ENCODE peak calls at places on chromosome 1, in seven cellular contexts. One of them, this sample, is unnamed.

GRCh38 chr1:178940022-178940765 is 69.3 kb upstream of the ANGPTL1 start:
- DNase-seq in CD8-positive, alpha-beta T cell: no peak
- DNase-seq in left lung: no peak
- DNase-seq in CD4-positive, alpha-beta T cell: no peak
- DNase-seq in aorta: no peak
- DNase-seq in colonic mucosa: peak
- DNase-seq in RWPE1: no peak
- DNase-seq in this sample: no peak

GRCh38 chr1:85504417-85504816 is 39.5 kb upstream of the DDAH1 start:
- DNase-seq in CD8-positive, alpha-beta T cell: no peak
- DNase-seq in left lung: no peak
- DNase-seq in CD4-positive, alpha-beta T cell: no peak
- DNase-seq in aorta: no peak
- DNase-seq in colonic mucosa: no peak
- DNase-seq in RWPE1: no peak
- DNase-seq in this sample: no peak

GRCh38 chr1:179141592-179142244 is 59.8 kb downstream of the TOR3A start:
- DNase-seq in CD8-positive, alpha-beta T cell: no peak
- DNase-seq in left lung: no peak
- DNase-seq in CD4-positive, alpha-beta T cell: no peak
- DNase-seq in aorta: no peak
- DNase-seq in colonic mucosa: no peak
- DNase-seq in RWPE1: peak
- DNase-seq in this sample: no peak

GRCh38 chr1:33378976-33379375 is 51.9 kb downstream of the PHC2 start:
- DNase-seq in CD8-positive, alpha-beta T cell: no peak
- DNase-seq in left lung: no peak
- DNase-seq in CD4-positive, alpha-beta T cell: no peak
- DNase-seq in aorta: no peak
- DNase-seq in colonic mucosa: no peak
- DNase-seq in RWPE1: no peak
- DNase-seq in this sample: no peak

GRCh38 chr1:32266926-32267645 is 16.0 kb downstream of the LCK start:
- DNase-seq in CD8-positive, alpha-beta T cell: no peak
- DNase-seq in left lung: no peak
- DNase-seq in CD4-positive, alpha-beta T cell: no peak
- DNase-seq in aorta: no peak
- DNase-seq in colonic mucosa: no peak
- DNase-seq in RWPE1: no peak
- DNase-seq in this sample: no peak

GRCh38 chr1:51061231-51061943 is 40.6 kb upstream of the C1orf185 start:
- DNase-seq in CD8-positive, alpha-beta T cell: no peak
- DNase-seq in left lung: no peak
- DNase-seq in CD4-positive, alpha-beta T cell: no peak
- DNase-seq in aorta: no peak
- DNase-seq in colonic mucosa: no peak
- DNase-seq in RWPE1: no peak
- DNase-seq in this sample: no peak

GRCh38 chr1:179586107-179586823 is 5.4 kb upstream of the TDRD5 start:
- DNase-seq in CD8-positive, alpha-beta T cell: no peak
- DNase-seq in left lung: peak
- DNase-seq in CD4-positive, alpha-beta T cell: no peak
- DNase-seq in aorta: peak
- DNase-seq in colonic mucosa: peak
- DNase-seq in RWPE1: no peak
- DNase-seq in this sample: peak

GRCh38 chr1:151680391-151680790 is 36.2 kb downstream of the CELF3 start:
- DNase-seq in CD8-positive, alpha-beta T cell: no peak
- DNase-seq in left lung: no peak
- DNase-seq in CD4-positive, alpha-beta T cell: no peak
- DNase-seq in aorta: no peak
- DNase-seq in colonic mucosa: no peak
- DNase-seq in RWPE1: peak
- DNase-seq in this sample: no peak

GRCh38 chr1:115067460-115067859 is 21.8 kb downstream of the TSPAN2 start:
- DNase-seq in CD8-positive, alpha-beta T cell: no peak
- DNase-seq in left lung: no peak
- DNase-seq in CD4-positive, alpha-beta T cell: no peak
- DNase-seq in aorta: no peak
- DNase-seq in colonic mucosa: no peak
- DNase-seq in RWPE1: no peak
- DNase-seq in this sample: no peak

GRCh38 chr1:13516606-13517005 is 2.8 kb upstream of the LRRC38 start:
- DNase-seq in CD8-positive, alpha-beta T cell: no peak
- DNase-seq in left lung: no peak
- DNase-seq in CD4-positive, alpha-beta T cell: no peak
- DNase-seq in aorta: no peak
- DNase-seq in colonic mucosa: no peak
- DNase-seq in RWPE1: no peak
- DNase-seq in this sample: no peak

GRCh38 chr1:201126832-201127754 is at the start of gene ASCL5:
- DNase-seq in CD8-positive, alpha-beta T cell: no peak
- DNase-seq in left lung: no peak
- DNase-seq in CD4-positive, alpha-beta T cell: no peak
- DNase-seq in aorta: no peak
- DNase-seq in colonic mucosa: peak
- DNase-seq in RWPE1: peak
- DNase-seq in this sample: peak

GRCh38 chr1:70675737-70676156 is 264.7 kb downstream of the CTH start:
- DNase-seq in CD8-positive, alpha-beta T cell: no peak
- DNase-seq in left lung: peak
- DNase-seq in CD4-positive, alpha-beta T cell: no peak
- DNase-seq in aorta: no peak
- DNase-seq in colonic mucosa: no peak
- DNase-seq in RWPE1: no peak
- DNase-seq in this sample: no peak

GRCh38 chr1:1547011-1547410 is 6.6 kb upstream of the TMEM240 start:
- DNase-seq in CD8-positive, alpha-beta T cell: no peak
- DNase-seq in left lung: no peak
- DNase-seq in CD4-positive, alpha-beta T cell: no peak
- DNase-seq in aorta: no peak
- DNase-seq in colonic mucosa: no peak
- DNase-seq in RWPE1: no peak
- DNase-seq in this sample: no peak

GRCh38 chr1:182205378-182206022 is 144.0 kb upstream of the ZNF648 start:
- DNase-seq in CD8-positive, alpha-beta T cell: no peak
- DNase-seq in left lung: no peak
- DNase-seq in CD4-positive, alpha-beta T cell: no peak
- DNase-seq in aorta: no peak
- DNase-seq in colonic mucosa: no peak
- DNase-seq in RWPE1: no peak
- DNase-seq in this sample: no peak

GRCh38 chr1:36094621-36095061 is 5.9 kb downstream of the ADPRS start:
- DNase-seq in CD8-positive, alpha-beta T cell: no peak
- DNase-seq in left lung: no peak
- DNase-seq in CD4-positive, alpha-beta T cell: no peak
- DNase-seq in aorta: peak
- DNase-seq in colonic mucosa: no peak
- DNase-seq in RWPE1: no peak
- DNase-seq in this sample: no peak

GRCh38 chr1:25194576-25195020 is 37.7 kb downstream of the SYF2 start:
- DNase-seq in CD8-positive, alpha-beta T cell: no peak
- DNase-seq in left lung: no peak
- DNase-seq in CD4-positive, alpha-beta T cell: no peak
- DNase-seq in aorta: no peak
- DNase-seq in colonic mucosa: no peak
- DNase-seq in RWPE1: peak
- DNase-seq in this sample: peak

GRCh38 chr1:67460648-67461500 is 30.7 kb upstream of the SERBP1 start:
- DNase-seq in CD8-positive, alpha-beta T cell: no peak
- DNase-seq in left lung: no peak
- DNase-seq in CD4-positive, alpha-beta T cell: no peak
- DNase-seq in aorta: no peak
- DNase-seq in colonic mucosa: no peak
- DNase-seq in RWPE1: no peak
- DNase-seq in this sample: no peak

GRCh38 chr1:67464741-67465140 is 34.5 kb upstream of the SERBP1 start:
- DNase-seq in CD8-positive, alpha-beta T cell: no peak
- DNase-seq in left lung: no peak
- DNase-seq in CD4-positive, alpha-beta T cell: no peak
- DNase-seq in aorta: no peak
- DNase-seq in colonic mucosa: no peak
- DNase-seq in RWPE1: no peak
- DNase-seq in this sample: no peak

GRCh38 chr1:67465371-67465770 is 35.2 kb upstream of the SERBP1 start:
- DNase-seq in CD8-positive, alpha-beta T cell: no peak
- DNase-seq in left lung: no peak
- DNase-seq in CD4-positive, alpha-beta T cell: no peak
- DNase-seq in aorta: no peak
- DNase-seq in colonic mucosa: no peak
- DNase-seq in RWPE1: no peak
- DNase-seq in this sample: no peak

GRCh38 chr1:67464058-67464457 is 33.9 kb upstream of the SERBP1 start:
- DNase-seq in CD8-positive, alpha-beta T cell: no peak
- DNase-seq in left lung: no peak
- DNase-seq in CD4-positive, alpha-beta T cell: no peak
- DNase-seq in aorta: no peak
- DNase-seq in colonic mucosa: no peak
- DNase-seq in RWPE1: no peak
- DNase-seq in this sample: no peak

DNA sequence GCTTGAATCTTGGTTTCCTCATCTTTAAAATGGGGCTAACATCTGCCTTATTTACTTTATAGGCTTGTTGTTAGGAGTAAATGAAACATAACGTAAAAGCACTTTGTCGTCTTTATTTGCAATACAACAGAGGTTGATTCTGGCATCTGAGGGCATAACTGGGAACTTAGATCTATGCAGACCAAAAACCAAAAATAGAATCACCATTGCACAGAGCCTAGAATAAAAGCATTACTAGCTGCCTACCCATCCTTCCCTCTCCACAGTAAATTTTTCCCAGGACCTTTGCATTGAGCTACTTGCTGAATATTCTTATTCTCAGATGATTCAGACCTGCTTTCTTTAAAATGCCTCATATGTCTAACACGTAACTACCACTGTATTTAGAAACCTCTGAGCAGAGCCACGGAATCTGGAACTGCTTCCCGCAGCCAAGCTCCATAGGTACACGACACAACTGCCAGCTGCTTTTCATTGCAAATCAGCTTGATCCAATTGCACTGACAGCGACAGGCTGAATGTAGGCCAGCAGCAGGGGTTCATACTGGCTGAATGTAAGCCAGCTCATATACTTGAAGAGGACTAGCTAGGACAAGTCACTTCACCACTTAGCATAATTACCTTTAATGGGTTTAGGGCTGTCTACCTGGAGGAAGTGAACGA is 33.2 kb upstream of the SERBP1 start:
- DNase-seq in CD8-positive, alpha-beta T cell: no peak
- DNase-seq in left lung: no peak
- DNase-seq in CD4-positive, alpha-beta T cell: no peak
- DNase-seq in aorta: no peak
- DNase-seq in colonic mucosa: no peak
- DNase-seq in RWPE1: no peak
- DNase-seq in this sample: no peak
- H3K27ac ChIP-seq in CD8-positive, alpha-beta T cell: no peak
- H3K27ac ChIP-seq in left lung: no peak
- H3K27ac ChIP-seq in CD4-positive, alpha-beta T cell: no peak
- H3K27ac ChIP-seq in aorta: no peak
- H3K27ac ChIP-seq in colonic mucosa: no peak
- H3K27ac ChIP-seq in RWPE1: no peak
- H3K27ac ChIP-seq in this sample: no peak

DNA sequence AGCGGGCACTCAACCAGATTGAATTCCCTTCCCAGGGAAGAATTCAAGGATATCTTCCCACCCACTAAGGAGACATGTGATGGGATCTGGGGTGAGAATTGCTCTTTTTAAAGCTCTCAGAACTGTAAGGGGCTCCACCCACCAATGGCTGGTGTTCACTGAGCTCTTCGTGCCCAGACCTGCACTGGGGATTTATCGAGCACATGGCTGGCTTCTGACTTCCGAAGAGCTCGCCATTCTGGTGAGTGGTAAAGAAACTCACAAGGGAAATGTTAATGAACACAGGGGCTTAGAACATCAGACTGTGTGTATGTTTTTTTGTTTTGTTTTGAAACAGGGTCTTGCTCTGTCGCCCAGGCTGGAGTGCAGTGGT is 9.8 kb downstream of the PADI3 start:
- DNase-seq in CD8-positive, alpha-beta T cell: no peak
- DNase-seq in left lung: no peak
- DNase-seq in CD4-positive, alpha-beta T cell: no peak
- DNase-seq in aorta: peak
- DNase-seq in colonic mucosa: no peak
- DNase-seq in RWPE1: no peak
- DNase-seq in this sample: no peak
- H3K27ac ChIP-seq in CD8-positive, alpha-beta T cell: no peak
- H3K27ac ChIP-seq in left lung: no peak
- H3K27ac ChIP-seq in CD4-positive, alpha-beta T cell: no peak
- H3K27ac ChIP-seq in aorta: no peak
- H3K27ac ChIP-seq in colonic mucosa: no peak
- H3K27ac ChIP-seq in RWPE1: peak
- H3K27ac ChIP-seq in this sample: no peak

DNA sequence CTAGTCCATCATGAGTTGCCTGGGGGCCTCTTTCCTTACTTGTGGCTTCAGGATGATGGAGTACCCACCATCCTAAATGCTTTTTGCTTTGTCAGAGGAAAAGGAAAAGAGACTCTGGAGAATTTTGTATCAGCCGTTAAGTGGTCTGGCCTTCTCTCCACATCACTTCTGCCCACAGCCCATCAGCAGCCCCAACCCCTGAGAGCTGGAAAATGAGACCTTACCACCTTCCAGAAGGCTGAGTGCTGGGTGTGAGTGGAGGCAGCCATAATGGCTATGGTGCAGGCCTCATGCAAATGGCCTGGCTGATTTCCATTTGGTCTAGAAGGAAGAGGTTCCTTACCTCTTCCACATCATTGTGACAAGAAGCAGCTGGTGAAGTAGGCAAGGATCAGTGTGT is 111.2 kb downstream of the CNIH3 start:
- DNase-seq in CD8-positive, alpha-beta T cell: no peak
- DNase-seq in left lung: no peak
- DNase-seq in CD4-positive, alpha-beta T cell: no peak
- DNase-seq in aorta: peak
- DNase-seq in colonic mucosa: no peak
- DNase-seq in RWPE1: no peak
- DNase-seq in this sample: no peak
- H3K27ac ChIP-seq in CD8-positive, alpha-beta T cell: no peak
- H3K27ac ChIP-seq in left lung: no peak
- H3K27ac ChIP-seq in CD4-positive, alpha-beta T cell: no peak
- H3K27ac ChIP-seq in aorta: no peak
- H3K27ac ChIP-seq in colonic mucosa: no peak
- H3K27ac ChIP-seq in RWPE1: peak
- H3K27ac ChIP-seq in this sample: no peak

GRCh38 chr1:203643213-203644045 is 16.8 kb downstream of the ATP2B4 start:
- DNase-seq in CD8-positive, alpha-beta T cell: no peak
- DNase-seq in left lung: no peak
- DNase-seq in CD4-positive, alpha-beta T cell: no peak
- DNase-seq in aorta: no peak
- DNase-seq in colonic mucosa: no peak
- DNase-seq in RWPE1: no peak
- DNase-seq in this sample: no peak

GRCh38 chr1:203644191-203644590 is 17.6 kb downstream of the ATP2B4 start:
- DNase-seq in CD8-positive, alpha-beta T cell: no peak
- DNase-seq in left lung: no peak
- DNase-seq in CD4-positive, alpha-beta T cell: no peak
- DNase-seq in aorta: no peak
- DNase-seq in colonic mucosa: no peak
- DNase-seq in RWPE1: no peak
- DNase-seq in this sample: no peak

GRCh38 chr1:203645996-203646395 is 19.4 kb downstream of the ATP2B4 start:
- DNase-seq in CD8-positive, alpha-beta T cell: no peak
- DNase-seq in left lung: no peak
- DNase-seq in CD4-positive, alpha-beta T cell: no peak
- DNase-seq in aorta: no peak
- DNase-seq in colonic mucosa: no peak
- DNase-seq in RWPE1: no peak
- DNase-seq in this sample: no peak

GRCh38 chr1:203648281-203648680 is 21.6 kb downstream of the ATP2B4 start:
- DNase-seq in CD8-positive, alpha-beta T cell: no peak
- DNase-seq in left lung: no peak
- DNase-seq in CD4-positive, alpha-beta T cell: no peak
- DNase-seq in aorta: no peak
- DNase-seq in colonic mucosa: no peak
- DNase-seq in RWPE1: no peak
- DNase-seq in this sample: no peak

GRCh38 chr1:203644661-203645510 is 18.3 kb downstream of the ATP2B4 start:
- DNase-seq in CD8-positive, alpha-beta T cell: no peak
- DNase-seq in left lung: no peak
- DNase-seq in CD4-positive, alpha-beta T cell: no peak
- DNase-seq in aorta: peak
- DNase-seq in colonic mucosa: no peak
- DNase-seq in RWPE1: peak
- DNase-seq in this sample: no peak
- H3K27ac ChIP-seq in CD8-positive, alpha-beta T cell: no peak
- H3K27ac ChIP-seq in left lung: peak
- H3K27ac ChIP-seq in CD4-positive, alpha-beta T cell: no peak
- H3K27ac ChIP-seq in aorta: peak
- H3K27ac ChIP-seq in colonic mucosa: peak
- H3K27ac ChIP-seq in RWPE1: peak
- H3K27ac ChIP-seq in this sample: peak